ENCODE peak calls at places on chromosomes 13 and 19, in six cellular contexts. Z is amygdala; U is WTC11; O is effector memory CD4-positive, alpha-beta T cell; P is cardiac fibroblast; M is activated T-cell treated with anti-CD3 and anti-CD28 coated beads for 1 hour. I is an unnamed sample.

GRCh38 chr19:12331211-12331941 is 2.1 kb downstream of the ZNF563 start:
- DNase-seq in U (peak), Z (no peak), O (peak), M (peak), P (no peak), I (peak)

GRCh38 chr13:32225494-32225931 is 89.7 kb downstream of the ZAR1L start:
- DNase-seq in M (no peak), U (no peak), O (no peak), P (peak), Z (no peak), I (no peak)

GRCh38 chr19:45716314-45717130 is 14.2 kb downstream of the FBXO46 start:
- DNase-seq in M (no peak), Z (no peak), U (no peak), O (no peak), P (peak), I (no peak)

GRCh38 chr19:15629003-15629880 is 11.5 kb upstream of the CYP4F3 start:
- DNase-seq in Z (no peak), M (peak), P (peak), U (peak), O (peak), I (peak)

GRCh38 chr19:6817179-6817578 is 44.7 kb downstream of the VAV1 start:
- DNase-seq in P (no peak), Z (no peak), U (no peak), M (no peak), O (no peak), I (no peak)

GRCh38 chr13:40187324-40187795 is 479.1 kb downstream of the FOXO1 start:
- DNase-seq in U (no peak), M (peak), P (no peak), O (peak), Z (no peak), I (no peak)

GRCh38 chr19:5436101-5436947 is 18.9 kb upstream of the ZNRF4 start:
- DNase-seq in M (no peak), P (peak), U (peak), Z (peak), O (no peak), I (no peak)

GRCh38 chr19:35718345-35719041 is 690 bp downstream of the KMT2B start:
- DNase-seq in Z (no peak), P (peak), U (peak), O (no peak), M (peak), I (no peak)

GRCh38 chr19:39544201-39544903 is 4.4 kb upstream of the EID2 start:
- DNase-seq in M (no peak), O (no peak), Z (no peak), P (peak), U (no peak), I (no peak)

GRCh38 chr19:13036366-13036976 is 41.2 kb downstream of the NFIX start:
- DNase-seq in U (no peak), M (no peak), P (peak), O (no peak), Z (no peak), I (no peak)

I was measured in activated B cell treated with CpG ODN at 0.5 μM for 24 hours.